ENCODE peak calls at places on chromosomes 16 and 17, in nine cellular contexts. B is HTR-8/SVneo; P is NB4; O is activated gamma-delta T cell treated with anti-CD3 and anti-CD28 coated beads, Interleukin-2, amount 50 U/mL, for 16 hours; W is cardiac fibroblast; E is HFFc6; Y is cardiac muscle cell; X is AG10803; C is thoracic aorta. L is an unnamed sample.

GRCh38 chr17:77827039-77827438 is 131.5 kb upstream of the TNRC6C start:
- DNase-seq in B (no peak), P (no peak), O (no peak), W (no peak), E (no peak), Y (no peak), X (no peak), C (no peak), L (no peak)

GRCh38 chr16:66248096-66248495 is 118.4 kb upstream of the CDH5 start:
- DNase-seq in B (no peak), P (no peak), O (no peak), W (peak), E (peak), Y (no peak), X (no peak), C (no peak), L (peak)

GRCh38 chr16:28875134-28876015 is 2.9 kb upstream of the ATP2A1 start:
- DNase-seq in B (no peak), P (no peak), O (no peak), W (no peak), E (no peak), Y (no peak), X (no peak), C (no peak), L (no peak)

GRCh38 chr17:75927286-75927922 is 13.4 kb downstream of the FBF1 start:
- DNase-seq in B (peak), P (peak), O (no peak), W (no peak), E (no peak), Y (peak), X (peak), C (no peak), L (no peak)

GRCh38 chr16:85120006-85120340 is 7.7 kb upstream of the CIBAR2 start:
- DNase-seq in B (no peak), P (no peak), O (no peak), W (no peak), E (no peak), Y (no peak), X (no peak), C (no peak), L (no peak)

GRCh38 chr16:20291807-20292206 is 35.5 kb downstream of the GP2 start:
- DNase-seq in B (no peak), P (no peak), O (no peak), W (no peak), E (no peak), Y (no peak), X (no peak), C (no peak), L (no peak)

GRCh38 chr17:22511431-22511830 is 819.1 kb downstream of the KCNJ18 start:
- DNase-seq in B (no peak), P (no peak), O (no peak), W (no peak), E (no peak), Y (no peak), X (no peak), C (no peak), L (no peak)

GRCh38 chr17:42706732-42707131 is 24.4 kb downstream of the CNTNAP1 start:
- DNase-seq in B (no peak), P (no peak), O (no peak), W (no peak), E (no peak), Y (no peak), X (no peak), C (no peak), L (no peak)

GRCh38 chr17:78281249-78281865 is 49.9 kb downstream of the TMEM235 start:
- DNase-seq in B (no peak), P (no peak), O (no peak), W (no peak), E (no peak), Y (no peak), X (no peak), C (no peak), L (no peak)